ENCODE peak calls at places on chromosomes 3 and 15, in seven cellular contexts. A is IMR-90, W is H1, J is trophoblast cell, L is H9, D is mesendoderm, R is mesenchymal stem cell. S is an unnamed sample. For H3K79me1, the result is how much of the 10 kb centered on the place peaks cover.

GRCh38 chr3:133441867-133442270 is 42.0 kb downstream of the BFSP2 start:
- DNase-seq in A (no peak), L (no peak), R (peak), J (no peak), D (no peak), W (no peak), S (no peak)

GRCh38 chr3:184592411-184593200 is 31.0 kb downstream of the EPHB3 start:
- DNase-seq in R (peak), D (peak), J (no peak), L (no peak), W (no peak), A (peak), S (no peak)

GRCh38 chr3:131067983-131068382 is 41.3 kb downstream of the NEK11 start:
- DNase-seq in A (no peak), L (no peak), R (no peak), J (no peak), D (no peak), W (no peak), S (no peak)

GRCh38 chr3:43191116-43191515 is 85.2 kb upstream of the POMGNT2 start:
- DNase-seq in J (no peak), W (no peak), D (no peak), L (no peak), R (no peak), A (no peak), S (no peak)

GRCh38 chr3:75295013-75295412 is 369.1 kb upstream of the FRG2C start:
- DNase-seq in J (no peak), A (no peak), W (no peak), D (no peak), R (no peak), L (no peak), S (no peak)

GRCh38 chr15:56734013-56734625 is 810 bp upstream of the ZNF280D start:
- DNase-seq in W (no peak), A (no peak), L (no peak), R (no peak), J (peak), D (peak), S (no peak)

GRCh38 chr3:196198081-196198675 is 13.0 kb downstream of the ZDHHC19 start:
- DNase-seq in A (no peak), D (no peak), J (no peak), W (no peak), R (no peak), L (no peak), S (no peak)

GRCh38 chr3:48425281-48425812 is 4.5 kb downstream of the PLXNB1 start:
- DNase-seq in R (no peak), L (no peak), W (no peak), D (no peak), J (no peak), A (no peak), S (no peak)

GRCh38 chr15:56765252-56765651 is 31.9 kb upstream of the ZNF280D start:
- DNase-seq in J (no peak), D (no peak), A (peak), W (no peak), R (peak), L (no peak), S (no peak)

GRCh38 chr15:72698938-72699337 is 12.9 kb downstream of the BBS4 start:
- DNase-seq in J (no peak), D (no peak), R (no peak), A (no peak), W (no peak), L (no peak), S (no peak)

GRCh38 chr15:99504071-99504822 is 61.5 kb upstream of the MEF2A start:
- DNase-seq in R (no peak), J (no peak), W (no peak), L (no peak), A (no peak), D (no peak), S (no peak)

GRCh38 chr15:36818260-36818659 is 238.8 kb downstream of the CDIN1 start:
- DNase-seq in J (peak), R (no peak), W (no peak), D (no peak), A (no peak), L (no peak), S (no peak)

GRCh38 chr15:39787479-39787878 is 4.8 kb upstream of the FSIP1 start:
- DNase-seq in D (peak), W (no peak), R (peak), A (no peak), L (no peak), J (no peak), S (no peak)

GRCh38 chr3:155065537-155065936 is 14.6 kb upstream of the MME start:
- DNase-seq in W (no peak), R (peak), A (peak), L (no peak), J (peak), D (no peak), S (no peak)

GRCh38 chr3:184133840-184134745 is 1.1 kb upstream of the EIF2B5 start:
- DNase-seq in R (peak), A (peak), D (peak), J (peak), L (peak), W (no peak), S (peak)

GRCh38 chr3:24287728-24288450 is 206.8 kb downstream of the THRB start:
- DNase-seq in R (no peak), L (no peak), D (no peak), J (peak), W (no peak), A (no peak), S (no peak)

GRCh38 chr3:43629254-43629653 is 7.4 kb upstream of the ANO10 start:
- DNase-seq in D (no peak), J (no peak), W (no peak), R (no peak), A (peak), L (no peak), S (no peak)

GRCh38 chr15:73751481-73751880 is 1.7 kb downstream of the INSYN1 start:
- DNase-seq in J (no peak), A (no peak), D (no peak), R (no peak), L (no peak), W (no peak), S (no peak)

GRCh38 chr15:61715082-61715481 is 345.2 kb downstream of the VPS13C start:
- DNase-seq in A (no peak), W (no peak), J (no peak), R (no peak), L (no peak), D (no peak), S (no peak)

GRCh38 chr3:98343647-98344507 is 9.8 kb upstream of the OR5K4 start:
- DNase-seq in L (peak), R (peak), A (peak), D (peak), W (no peak), J (peak), S (peak)

GRCh38 chr3:129597792-129598381 is 8.6 kb downstream of the PLXND1 start:
- DNase-seq in R (peak), D (peak), L (peak), J (peak), A (peak), W (no peak), S (no peak)

GRCh38 chr3:132088291-132088690 is 53.5 kb upstream of the CPNE4 start:
- DNase-seq in J (peak), D (no peak), L (no peak), A (no peak), W (no peak), R (no peak), S (no peak)

GRCh38 chr3:132084982-132085381 is 50.2 kb upstream of the CPNE4 start:
- DNase-seq in D (no peak), W (no peak), R (no peak), L (no peak), J (no peak), A (no peak), S (no peak)

GRCh38 chr3:132087356-132087755 is 52.5 kb upstream of the CPNE4 start:
- DNase-seq in D (no peak), L (no peak), A (no peak), J (no peak), W (no peak), R (no peak), S (no peak)

DNA sequence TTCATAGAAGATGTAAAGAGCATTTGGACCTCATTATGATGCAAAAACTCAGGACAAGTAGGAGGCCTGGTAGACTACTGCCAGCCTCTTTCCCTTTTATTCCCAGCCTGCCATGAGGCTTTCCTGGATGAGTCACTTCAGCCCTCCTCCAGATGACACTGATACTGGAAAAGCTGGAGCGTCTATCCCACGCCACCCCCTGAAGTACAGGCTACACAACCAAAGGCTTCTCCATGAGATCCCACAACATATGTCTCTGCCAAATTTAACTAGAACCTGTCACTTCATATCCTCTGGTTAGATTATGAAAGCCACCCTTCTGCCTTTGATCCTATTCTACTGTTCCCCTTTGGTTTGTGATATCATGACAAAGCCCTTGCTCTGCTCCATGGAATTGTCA is 56.1 kb upstream of the CPNE4 start:
- DNase-seq in A (peak), J (peak), R (no peak), L (no peak), W (no peak), D (no peak), S (no peak)
- H3K4ac ChIP-seq in A (no peak), J (no peak), R (no peak), L (no peak), W (no peak), D (no peak), S (no peak)

GRCh38 chr3:181581651-181582050 is 130.1 kb upstream of the SOX2 start:
- DNase-seq in R (no peak), J (no peak), W (no peak), A (no peak), L (no peak), D (peak), S (no peak)
- H3K18ac ChIP-seq in R (no peak), J (no peak), W (no peak), A (no peak), L (no peak), D (no peak), S (no peak)

GRCh38 chr15:88609344-88609743 is 11.8 kb upstream of the AEN start:
- DNase-seq in J (no peak), D (peak), W (no peak), A (no peak), R (no peak), L (peak), S (no peak)

GRCh38 chr15:88605507-88606436 is 15.4 kb upstream of the AEN start:
- DNase-seq in R (peak), W (no peak), J (peak), A (peak), L (peak), D (peak), S (peak)

GRCh38 chr15:88606437-88606794 is 14.7 kb upstream of the AEN start:
- DNase-seq in J (no peak), R (no peak), W (no peak), D (no peak), A (no peak), L (no peak), S (no peak)

GRCh38 chr15:88610756-88611231 is 10.3 kb upstream of the AEN start:
- DNase-seq in R (peak), A (peak), W (no peak), L (peak), D (peak), J (no peak), S (peak)

GRCh38 chr15:88608607-88609181 is 12.4 kb upstream of the AEN start:
- DNase-seq in D (no peak), R (no peak), J (no peak), A (no peak), W (no peak), L (no peak), S (no peak)
- H3K79me1 ChIP-seq in D (under half), R (under half), J (under half), A (under half), W (under half), L (under half), S (under half)

DNA sequence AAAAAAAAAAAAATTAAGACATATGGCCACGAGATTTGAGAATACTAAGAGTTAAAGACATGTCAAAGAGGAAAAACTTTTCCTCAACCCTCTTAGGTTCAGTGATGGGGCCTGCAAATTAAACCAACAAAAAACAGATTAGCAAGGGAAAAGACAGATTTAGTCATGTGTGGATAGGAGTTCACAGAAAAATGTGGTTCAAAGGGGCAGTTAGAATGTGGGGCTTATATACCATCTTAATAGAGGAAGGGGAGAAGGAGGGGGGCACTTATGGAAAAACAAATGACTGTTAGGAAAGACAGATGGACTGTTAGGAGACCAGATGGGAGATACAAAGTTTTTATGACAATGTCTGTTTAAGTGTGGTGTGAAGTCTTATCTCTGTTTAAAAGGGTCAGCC is 68.7 kb upstream of the FURIN start:
- DNase-seq in D (no peak), A (no peak), J (no peak), W (no peak), R (no peak), L (no peak), S (no peak)
- H3K4ac ChIP-seq in D (no peak), A (no peak), J (no peak), W (no peak), R (no peak), L (no peak), S (no peak)

S was measured in neuronal stem cell.